ENCODE peak calls at places on chromosome 17, in ten cellular contexts. K is kidney epithelial cell; U is activated CD8-positive, alpha-beta T cell treated with anti-CD3 and anti-CD28 coated beads for 36 hours; P is BJ; T is heart right ventricle; S is Peyer's patch; B is thoracic aorta; R is CD4-positive, alpha-beta T cell; V is Calu3; G is suprapubic skin. C is an unnamed sample.

GRCh38 chr17:62187681-62188080 is 122.6 kb upstream of the MED13 start:
- DNase-seq in K (no peak), U (no peak), P (peak), T (no peak), S (no peak), B (no peak), R (no peak), V (no peak), G (no peak), C (no peak)

GRCh38 chr17:41692722-41693521 is 4.2 kb downstream of the EIF1 start:
- DNase-seq in K (no peak), U (no peak), P (no peak), T (no peak), S (no peak), B (no peak), R (no peak), V (no peak), G (no peak), C (no peak)

GRCh38 chr17:10842658-10843057 is 4.8 kb upstream of the PIRT start:
- DNase-seq in K (no peak), U (no peak), P (no peak), T (no peak), S (no peak), B (no peak), R (no peak), V (no peak), G (no peak), C (no peak)

GRCh38 chr17:75228305-75228704 is 22.8 kb downstream of the NUP85 start:
- DNase-seq in K (no peak), U (no peak), P (no peak), T (no peak), S (no peak), B (no peak), R (no peak), V (no peak), G (no peak), C (no peak)

GRCh38 chr17:40514013-40514875 is 12.8 kb upstream of the TNS4 start:
- DNase-seq in K (no peak), U (no peak), P (no peak), T (no peak), S (no peak), B (no peak), R (no peak), V (no peak), G (peak), C (no peak)

GRCh38 chr17:35295686-35296085 is 52.8 kb downstream of the SLFN5 start:
- DNase-seq in K (no peak), U (no peak), P (no peak), T (no peak), S (no peak), B (no peak), R (no peak), V (no peak), G (no peak), C (no peak)

GRCh38 chr17:74852237-74853047 is 7.2 kb downstream of the GRIN2C start:
- DNase-seq in K (no peak), U (peak), P (no peak), T (no peak), S (peak), B (no peak), R (peak), V (no peak), G (no peak), C (no peak)

GRCh38 chr17:64459284-64459747 is 10.4 kb downstream of the MILR1 start:
- DNase-seq in K (peak), U (no peak), P (peak), T (no peak), S (no peak), B (no peak), R (no peak), V (peak), G (no peak), C (no peak)

GRCh38 chr17:19486351-19487008 is 47.2 kb upstream of the SLC47A1 start:
- DNase-seq in K (no peak), U (no peak), P (no peak), T (no peak), S (no peak), B (no peak), R (no peak), V (no peak), G (no peak), C (no peak)

GRCh38 chr17:1460233-1460632 is 4.2 kb upstream of the CRK start:
- DNase-seq in K (no peak), U (peak), P (no peak), T (peak), S (no peak), B (peak), R (no peak), V (peak), G (peak), C (no peak)

GRCh38 chr17:75246404-75246803 is 15.0 kb downstream of the GGA3 start:
- DNase-seq in K (no peak), U (no peak), P (no peak), T (no peak), S (no peak), B (no peak), R (no peak), V (no peak), G (no peak), C (no peak)

GRCh38 chr17:72419866-72420774 is 299.3 kb downstream of the SOX9 start:
- DNase-seq in K (peak), U (no peak), P (no peak), T (no peak), S (no peak), B (no peak), R (no peak), V (peak), G (no peak), C (no peak)

GRCh38 chr17:49315974-49316570 is 46.0 kb downstream of the ZNF652 start:
- DNase-seq in K (no peak), U (no peak), P (no peak), T (no peak), S (no peak), B (no peak), R (no peak), V (no peak), G (no peak), C (no peak)

GRCh38 chr17:42518755-42519545 is 17.1 kb upstream of the NAGLU start:
- DNase-seq in K (no peak), U (no peak), P (no peak), T (peak), S (no peak), B (no peak), R (no peak), V (peak), G (no peak), C (no peak)

GRCh38 chr17:6358131-6358530 is 76.8 kb downstream of the AIPL1 start:
- DNase-seq in K (no peak), U (no peak), P (no peak), T (no peak), S (no peak), B (no peak), R (no peak), V (no peak), G (no peak), C (no peak)

DNA sequence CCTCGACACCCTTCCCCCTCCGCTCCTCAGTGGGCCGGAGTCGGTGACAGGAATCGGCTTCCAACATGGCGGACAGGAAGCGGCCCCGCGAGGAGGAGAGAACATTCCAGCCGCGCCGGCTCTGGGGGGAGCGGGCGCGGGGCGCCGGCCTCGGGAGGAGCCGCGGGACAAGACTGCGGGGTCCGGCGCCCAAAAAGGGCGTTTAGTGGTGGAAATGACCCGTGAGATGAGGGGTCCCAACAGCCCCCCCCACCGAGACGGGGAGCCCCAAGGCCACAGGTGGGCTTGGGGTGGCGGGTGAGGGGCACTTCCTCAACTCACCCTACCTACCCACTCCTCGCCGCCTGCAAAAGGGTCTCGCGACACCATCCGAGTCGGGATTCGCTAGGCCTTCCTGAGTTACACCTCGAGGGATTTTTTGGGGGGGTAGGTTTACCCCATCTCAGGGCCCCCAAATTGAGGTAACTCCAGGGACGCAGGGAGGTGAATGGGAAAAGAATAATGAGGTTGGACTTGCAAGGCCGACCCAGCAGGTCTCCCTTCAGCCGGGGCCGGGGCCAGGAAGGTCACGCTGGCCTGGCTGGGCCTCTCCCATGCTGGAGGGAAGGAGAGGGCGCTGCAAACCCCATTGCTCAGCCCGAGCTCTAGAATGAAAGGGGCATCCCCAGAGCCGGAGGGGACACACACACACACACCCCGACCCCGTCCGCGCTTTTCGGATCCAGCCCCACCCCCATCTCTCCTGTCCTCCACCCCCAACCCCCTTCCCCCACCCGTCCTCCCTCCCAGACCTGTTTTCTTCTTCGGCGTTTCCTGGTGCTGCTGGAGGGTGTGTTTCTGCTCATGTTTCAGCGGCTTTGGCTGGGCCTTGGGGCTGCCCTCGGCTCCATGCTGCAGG is 707 bp downstream of the NUFIP2 start:
- DNase-seq in K (no peak), U (peak), P (no peak), T (peak), S (peak), B (peak), R (peak), V (peak), G (peak), C (no peak)
- TF ChIP-seq CTCF in K (no peak), U (no peak), P (no peak), T (no peak), S (no peak), B (no peak), R (no peak), V (no peak), G (no peak), C (no peak)

GRCh38 chr17:68094481-68095078 is 59.0 kb downstream of the KPNA2 start:
- DNase-seq in K (no peak), U (no peak), P (no peak), T (no peak), S (no peak), B (no peak), R (no peak), V (no peak), G (no peak), C (no peak)

GRCh38 chr17:68095205-68095811 is 59.8 kb downstream of the KPNA2 start:
- DNase-seq in K (no peak), U (no peak), P (no peak), T (no peak), S (no peak), B (no peak), R (no peak), V (no peak), G (no peak), C (no peak)

GRCh38 chr17:68087851-68088250 is 52.3 kb downstream of the KPNA2 start:
- DNase-seq in K (no peak), U (no peak), P (no peak), T (no peak), S (no peak), B (no peak), R (no peak), V (no peak), G (peak), C (no peak)

GRCh38 chr17:68085751-68086445 is 50.4 kb downstream of the KPNA2 start:
- DNase-seq in K (no peak), U (peak), P (no peak), T (no peak), S (peak), B (no peak), R (no peak), V (peak), G (peak), C (no peak)

GRCh38 chr17:68089881-68090280 is 54.3 kb downstream of the KPNA2 start:
- DNase-seq in K (no peak), U (peak), P (no peak), T (peak), S (no peak), B (no peak), R (no peak), V (peak), G (no peak), C (no peak)
- TF ChIP-seq CTCF in K (no peak), U (no peak), P (no peak), T (no peak), S (no peak), B (no peak), R (no peak), V (no peak), G (no peak), C (no peak)

GRCh38 chr17:50841277-50841948 is 6.0 kb downstream of the WFIKKN2 start:
- DNase-seq in K (no peak), U (no peak), P (no peak), T (no peak), S (no peak), B (no peak), R (no peak), V (no peak), G (no peak), C (no peak)

GRCh38 chr17:50841949-50842354 is 6.6 kb downstream of the WFIKKN2 start:
- DNase-seq in K (no peak), U (peak), P (no peak), T (peak), S (peak), B (no peak), R (peak), V (peak), G (peak), C (no peak)

GRCh38 chr17:50842506-50843149 is 7.2 kb downstream of the WFIKKN2 start:
- DNase-seq in K (no peak), U (no peak), P (no peak), T (no peak), S (no peak), B (no peak), R (no peak), V (no peak), G (peak), C (no peak)

GRCh38 chr17:50844117-50844700 is 8.8 kb downstream of the WFIKKN2 start:
- DNase-seq in K (no peak), U (no peak), P (no peak), T (no peak), S (no peak), B (no peak), R (no peak), V (no peak), G (peak), C (no peak)

GRCh38 chr17:50843150-50843905 is 7.9 kb downstream of the WFIKKN2 start:
- DNase-seq in K (no peak), U (no peak), P (no peak), T (no peak), S (no peak), B (no peak), R (no peak), V (no peak), G (peak), C (no peak)
- TF ChIP-seq CTCF in K (no peak), U (no peak), P (no peak), T (no peak), S (no peak), B (no peak), R (no peak), V (no peak), G (no peak), C (no peak)

GRCh38 chr17:8755590-8756255 is 2.6 kb downstream of the SPDYE4 start:
- DNase-seq in K (no peak), U (no peak), P (no peak), T (no peak), S (no peak), B (no peak), R (no peak), V (no peak), G (no peak), C (no peak)

GRCh38 chr17:8754890-8755289 is 3.5 kb downstream of the SPDYE4 start:
- DNase-seq in K (no peak), U (no peak), P (no peak), T (no peak), S (no peak), B (no peak), R (no peak), V (no peak), G (no peak), C (no peak)

GRCh38 chr17:8753136-8753975 is 5.0 kb downstream of the SPDYE4 start:
- DNase-seq in K (no peak), U (no peak), P (no peak), T (no peak), S (no peak), B (no peak), R (no peak), V (no peak), G (no peak), C (no peak)

GRCh38 chr17:8757189-8757588 is 1.2 kb downstream of the SPDYE4 start:
- DNase-seq in K (no peak), U (no peak), P (no peak), T (no peak), S (no peak), B (no peak), R (no peak), V (no peak), G (no peak), C (no peak)

DNA sequence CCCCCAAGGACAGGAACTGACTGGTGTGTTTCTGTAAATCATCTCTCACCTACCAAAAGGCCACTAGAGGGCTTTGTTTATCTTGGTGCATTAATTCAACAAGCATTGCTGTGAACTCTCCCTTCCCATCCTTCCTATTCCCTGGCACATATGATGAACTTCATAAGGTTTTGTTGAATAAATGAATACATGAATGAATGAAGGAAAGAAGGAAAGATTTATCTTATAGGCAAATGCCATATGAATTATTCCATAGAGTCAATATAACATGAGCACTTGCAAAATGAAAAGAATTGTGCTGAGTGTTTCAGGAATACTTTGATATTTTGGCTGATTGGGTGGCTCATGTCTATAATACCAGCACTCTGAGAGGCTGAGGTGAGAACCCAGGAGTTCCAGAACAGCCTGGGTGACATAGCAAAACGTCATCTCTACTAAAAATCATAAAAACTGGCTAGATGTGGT is 4.3 kb downstream of the SPDYE4 start:
- DNase-seq in K (no peak), U (no peak), P (no peak), T (no peak), S (no peak), B (no peak), R (no peak), V (no peak), G (no peak), C (no peak)
- TF ChIP-seq CTCF in K (peak), U (peak), P (peak), T (peak), S (no peak), B (no peak), R (no peak), V (no peak), G (no peak), C (peak)

GRCh38 chr17:37438141-37438540 is 31.5 kb downstream of the TADA2A start:
- DNase-seq in K (no peak), U (no peak), P (no peak), T (no peak), S (no peak), B (no peak), R (no peak), V (no peak), G (no peak), C (no peak)
- TF ChIP-seq CTCF in K (peak), U (no peak), P (no peak), T (peak), S (no peak), B (no peak), R (no peak), V (peak), G (no peak), C (no peak)

GRCh38 chr17:16464001-16464640 is 27.9 kb downstream of the LRRC75A start:
- DNase-seq in K (no peak), U (no peak), P (no peak), T (no peak), S (no peak), B (no peak), R (no peak), V (no peak), G (no peak), C (no peak)

GRCh38 chr17:16462070-16462864 is 29.7 kb downstream of the LRRC75A start:
- DNase-seq in K (no peak), U (no peak), P (no peak), T (no peak), S (no peak), B (no peak), R (no peak), V (no peak), G (no peak), C (no peak)

GRCh38 chr17:16464641-16465312 is 27.2 kb downstream of the LRRC75A start:
- DNase-seq in K (no peak), U (no peak), P (no peak), T (no peak), S (no peak), B (no peak), R (no peak), V (no peak), G (no peak), C (no peak)

GRCh38 chr17:16461606-16461866 is 30.5 kb downstream of the LRRC75A start:
- DNase-seq in K (no peak), U (no peak), P (no peak), T (no peak), S (no peak), B (no peak), R (no peak), V (no peak), G (no peak), C (no peak)

DNA sequence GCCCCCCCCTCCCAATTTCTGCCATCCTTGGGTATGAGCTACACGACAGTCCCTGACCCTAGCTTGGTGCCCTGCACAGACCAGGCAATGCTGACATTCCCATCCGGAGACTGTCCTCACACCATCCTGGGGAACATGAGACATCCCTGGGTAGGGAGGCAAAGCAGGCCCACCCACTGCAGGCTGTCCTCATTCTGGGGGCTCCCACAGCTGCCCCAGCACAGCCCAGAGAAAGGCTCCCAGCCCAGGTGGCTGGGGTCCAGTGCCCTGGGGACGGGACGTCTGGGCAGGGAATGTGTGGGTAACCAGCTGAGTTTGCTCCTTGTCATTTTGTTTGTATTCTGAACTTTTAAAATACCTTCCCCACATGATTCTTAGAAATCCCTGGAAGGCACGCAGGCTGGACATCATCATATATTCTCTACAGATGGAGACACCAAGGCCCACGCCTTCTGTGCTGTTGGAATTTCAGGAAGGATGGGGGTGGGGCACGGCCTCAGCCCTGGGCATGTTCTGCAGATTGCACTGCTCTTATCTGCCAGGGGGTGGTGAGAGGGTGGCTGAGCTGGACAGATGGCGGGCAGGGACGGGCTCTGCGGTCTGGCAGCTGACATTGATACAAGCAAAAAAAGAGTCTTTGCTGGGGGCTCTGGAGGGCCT is 28.5 kb downstream of the LRRC75A start:
- DNase-seq in K (no peak), U (no peak), P (peak), T (peak), S (no peak), B (no peak), R (no peak), V (peak), G (no peak), C (peak)
- TF ChIP-seq CTCF in K (peak), U (no peak), P (peak), T (peak), S (no peak), B (peak), R (no peak), V (peak), G (no peak), C (peak)

C was measured in AG09319.